ENCODE peak calls at places on chromosomes 7 and 10, in four cellular contexts. F, Q, T and E are unnamed samples.

GRCh38 chr10:27784272-27784671 is 38.7 kb upstream of the MKX start:
- DNase-seq in T (no peak), Q (no peak), F (no peak), E (no peak)

GRCh38 chr7:43943702-43944187 is 17.5 kb downstream of the UBE2D4 start:
- DNase-seq in T (no peak), F (peak), Q (no peak), E (no peak)

GRCh38 chr10:69377936-69378335 is 38.8 kb downstream of the TACR2 start:
- DNase-seq in T (no peak), F (no peak), Q (no peak), E (no peak)

GRCh38 chr10:34032564-34032963 is 698.1 kb upstream of the NRP1 start:
- DNase-seq in F (no peak), T (no peak), Q (no peak), E (no peak)

GRCh38 chr7:142300689-142301088 is 42.8 kb upstream of the PRSS58 start:
- DNase-seq in Q (no peak), T (no peak), F (peak), E (no peak)

GRCh38 chr10:45373783-45374450 is at the start of gene ALOX5:
- DNase-seq in F (peak), T (no peak), Q (no peak), E (peak)

GRCh38 chr7:84362828-84363227 is 168.2 kb upstream of the SEMA3A start:
- DNase-seq in F (no peak), T (no peak), Q (no peak), E (no peak)

GRCh38 chr10:86535057-86535882 is 13.7 kb upstream of the WAPL start:
- DNase-seq in T (no peak), F (no peak), Q (no peak), E (peak)

GRCh38 chr7:142482899-142483658 is 225.2 kb upstream of the PRSS58 start:
- DNase-seq in T (peak), Q (no peak), F (peak), E (no peak)

GRCh38 chr7:41425926-41426325 is 277.0 kb downstream of the INHBA start:
- DNase-seq in F (no peak), T (no peak), Q (no peak), E (no peak)

GRCh38 chr10:35442592-35442991 is 106.3 kb downstream of the CCNY start:
- DNase-seq in Q (no peak), T (no peak), F (no peak), E (no peak)

GRCh38 chr10:104123397-104123796 is 1.4 kb downstream of the SFR1 start:
- DNase-seq in T (no peak), Q (no peak), F (peak), E (no peak)

GRCh38 chr7:116525298-116525912 is 569 bp downstream of the CAV1 start:
- DNase-seq in Q (no peak), T (peak), F (no peak), E (peak)

GRCh38 chr7:31096882-31097258 is 44.8 kb downstream of the ADCYAP1R1 start:
- DNase-seq in T (no peak), F (no peak), Q (no peak), E (no peak)

GRCh38 chr10:63313066-63313465 is 152.7 kb downstream of the JMJD1C start:
- DNase-seq in T (no peak), Q (no peak), F (no peak), E (no peak)

GRCh38 chr10:68118657-68119056 is 9.4 kb downstream of the MYPN start:
- DNase-seq in F (no peak), Q (no peak), T (no peak), E (no peak)

GRCh38 chr10:100654835-100655759 is 90.3 kb upstream of the PAX2 start:
- DNase-seq in T (no peak), F (peak), Q (no peak), E (peak)

GRCh38 chr7:76065016-76065612 is 17.2 kb downstream of the MDH2 start:
- DNase-seq in Q (no peak), T (no peak), F (no peak), E (no peak)

GRCh38 chr10:7161484-7162283 is 249.2 kb downstream of the SFMBT2 start:
- DNase-seq in Q (no peak), F (no peak), T (no peak), E (no peak)

GRCh38 chr7:116240021-116240659 is 29.8 kb downstream of the TES start:
- DNase-seq in F (no peak), T (no peak), Q (no peak), E (no peak)

GRCh38 chr7:124768525-124768924 is 2.9 kb upstream of the GPR37 start:
- DNase-seq in Q (no peak), F (no peak), T (no peak), E (no peak)

GRCh38 chr7:107816053-107816566 is 13.1 kb upstream of the SLC26A3 start:
- DNase-seq in Q (no peak), T (no peak), F (no peak), E (no peak)

GRCh38 chr10:28984431-28984830 is 304.4 kb upstream of the LYZL1 start:
- DNase-seq in T (no peak), F (peak), Q (no peak), E (no peak)

GRCh38 chr7:88233828-88234227 is 14.0 kb upstream of the SRI start:
- DNase-seq in Q (no peak), T (no peak), F (no peak), E (no peak)

GRCh38 chr10:37992083-37992482 is 15.6 kb upstream of the ZNF25 start:
- DNase-seq in F (no peak), T (no peak), Q (no peak), E (no peak)

GRCh38 chr10:22682237-22683192 is 31.9 kb downstream of the PIP4K2A start:
- DNase-seq in T (peak), Q (no peak), F (peak), E (no peak)

GRCh38 chr10:3886191-3886590 is 101.2 kb upstream of the KLF6 start:
- DNase-seq in Q (no peak), F (no peak), T (no peak), E (peak)

GRCh38 chr10:101444499-101444898 is 90.5 kb downstream of the BTRC start:
- DNase-seq in T (no peak), F (no peak), Q (no peak), E (no peak)

GRCh38 chr7:22821702-22822485 is 755 bp downstream of the TOMM7 start:
- DNase-seq in F (peak), T (peak), Q (no peak), E (peak)

GRCh38 chr7:92904292-92905131 is 68.1 kb upstream of the CDK6 start:
- DNase-seq in F (peak), T (peak), Q (no peak), E (no peak)

GRCh38 chr7:23237000-23237399 is 9.6 kb upstream of the GPNMB start:
- DNase-seq in F (no peak), T (no peak), Q (no peak), E (no peak)

GRCh38 chr10:66746246-66746645 is 179.6 kb upstream of the LRRTM3 start:
- DNase-seq in F (no peak), Q (no peak), T (no peak), E (no peak)

GRCh38 chr10:125049216-125049903 is 107.4 kb downstream of the ZRANB1 start:
- DNase-seq in T (no peak), Q (no peak), F (no peak), E (no peak)

GRCh38 chr10:34962866-34963265 is 127.3 kb downstream of the CUL2 start:
- DNase-seq in T (no peak), Q (no peak), F (no peak), E (no peak)

GRCh38 chr10:34905200-34905927 is 90.3 kb upstream of the PARD3 start:
- DNase-seq in Q (no peak), F (no peak), T (no peak), E (no peak)